ENCODE peak calls at places on chromosomes 5 and 9, in seven cellular contexts. R, U, C, J, M, B and Z are unnamed samples.

GRCh38 chr9:69195019-69195418 is 20.9 kb downstream of the TJP2 start:
- DNase-seq in R (no peak), U (no peak), C (no peak), J (no peak), M (no peak), B (no peak), Z (no peak)

GRCh38 chr5:14305045-14305444 is 161.9 kb downstream of the TRIO start:
- DNase-seq in R (no peak), U (peak), C (no peak), J (no peak), M (peak), B (peak), Z (no peak)

GRCh38 chr9:87792831-87793288 is 66.9 kb downstream of the CTSL start:
- DNase-seq in R (peak), U (peak), C (no peak), J (peak), M (peak), B (peak), Z (peak)

GRCh38 chr9:127788337-127789011 is 2.6 kb downstream of the CDK9 start:
- DNase-seq in R (no peak), U (no peak), C (no peak), J (no peak), M (peak), B (no peak), Z (no peak)

GRCh38 chr9:80867731-80868130 is 821.6 kb downstream of the TLE1 start:
- DNase-seq in R (no peak), U (peak), C (no peak), J (no peak), M (peak), B (peak), Z (no peak)

GRCh38 chr5:179370490-179371122 is 25.3 kb upstream of the ADAMTS2 start:
- DNase-seq in R (no peak), U (no peak), C (no peak), J (no peak), M (no peak), B (no peak), Z (no peak)

GRCh38 chr9:100595391-100596199 is 17.7 kb downstream of the CAVIN4 start:
- DNase-seq in R (peak), U (peak), C (no peak), J (no peak), M (peak), B (peak), Z (no peak)

GRCh38 chr9:16425572-16425971 is 444.9 kb downstream of the BNC2 start:
- DNase-seq in R (no peak), U (peak), C (no peak), J (no peak), M (peak), B (peak), Z (no peak)

GRCh38 chr5:14097998-14098471 is 45.1 kb upstream of the TRIO start:
- DNase-seq in R (no peak), U (peak), C (no peak), J (no peak), M (no peak), B (peak), Z (no peak)

GRCh38 chr5:6766558-6767191 is 53.4 kb downstream of the TENT4A start:
- DNase-seq in R (peak), U (peak), C (peak), J (peak), M (peak), B (peak), Z (peak)

GRCh38 chr5:96747718-96748117 is 60.0 kb downstream of the ERAP1 start:
- DNase-seq in R (no peak), U (no peak), C (no peak), J (no peak), M (no peak), B (no peak), Z (no peak)

GRCh38 chr5:132674671-132675506 is 1.1 kb downstream of the IL4 start:
- DNase-seq in R (peak), U (peak), C (no peak), J (no peak), M (peak), B (peak), Z (no peak)

GRCh38 chr9:35907732-35908483 is 1.4 kb upstream of the SPAAR start:
- DNase-seq in R (peak), U (peak), C (no peak), J (peak), M (peak), B (peak), Z (peak)

GRCh38 chr5:43674536-43674935 is 71.6 kb downstream of the NNT start:
- DNase-seq in R (no peak), U (peak), C (no peak), J (no peak), M (no peak), B (peak), Z (no peak)

GRCh38 chr9:137296214-137297059 is 5.6 kb downstream of the NRARP start:
- DNase-seq in R (no peak), U (peak), C (peak), J (no peak), M (peak), B (peak), Z (no peak)

GRCh38 chr9:138104251-138105122 is 226.9 kb downstream of the CACNA1B start:
- DNase-seq in R (no peak), U (no peak), C (no peak), J (no peak), M (no peak), B (no peak), Z (peak)

GRCh38 chr5:38925154-38925925 is 79.5 kb downstream of the OSMR start:
- DNase-seq in R (no peak), U (peak), C (no peak), J (no peak), M (no peak), B (peak), Z (no peak)

GRCh38 chr9:70554881-70555280 is 140.4 kb upstream of the KLF9 start:
- DNase-seq in R (no peak), U (no peak), C (no peak), J (no peak), M (no peak), B (no peak), Z (no peak)

GRCh38 chr5:150291388-150292385 is 2.1 kb upstream of the CAMK2A start:
- DNase-seq in R (no peak), U (peak), C (no peak), J (no peak), M (no peak), B (no peak), Z (no peak)

DNA sequence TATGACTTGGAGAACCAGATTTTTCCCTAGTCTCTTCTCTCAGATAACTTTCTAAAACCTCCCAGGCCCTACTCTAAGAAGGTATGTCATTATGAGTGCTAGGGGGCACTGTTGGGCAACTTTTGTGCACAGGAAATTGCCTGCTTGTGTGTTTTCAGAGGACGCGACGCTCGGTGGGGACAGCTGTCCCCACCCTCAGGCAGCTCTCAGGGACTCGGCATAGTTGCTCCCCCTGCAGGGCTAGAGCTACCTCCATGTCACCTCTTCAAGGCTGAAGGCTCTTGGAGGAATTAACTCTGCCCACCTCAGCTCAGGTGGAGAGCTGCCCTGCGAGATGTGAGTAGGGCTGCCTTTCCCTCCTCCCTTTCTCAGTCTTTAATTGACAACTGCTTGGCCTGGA is 10.2 kb upstream of the TIFAB start:
- DNase-seq in R (peak), U (peak), C (no peak), J (no peak), M (peak), B (peak), Z (no peak)
- TF ChIP-seq CTCF in R (peak), U (peak), C (no peak), J (peak), M (peak), B (peak), Z (peak)

DNA sequence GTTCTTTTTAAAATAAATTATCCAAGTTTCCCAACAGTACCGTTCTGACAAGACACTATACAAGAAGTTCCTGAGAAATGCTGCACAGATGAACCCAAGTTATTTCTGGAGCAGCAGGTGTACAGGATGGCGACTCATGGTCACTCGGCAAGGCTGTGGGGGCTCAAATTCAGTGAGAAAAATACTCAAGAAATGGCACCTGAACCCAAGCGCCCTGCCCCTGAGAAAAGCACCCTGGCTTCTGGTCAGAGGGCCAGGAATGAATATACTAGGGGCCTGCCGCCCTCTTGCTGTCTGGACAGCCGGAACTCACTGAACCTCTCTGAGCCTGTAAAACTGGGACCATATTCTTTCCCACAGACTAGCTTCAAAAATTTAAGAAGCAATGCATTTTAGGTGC is 1.6 kb downstream of the RAPGEF1 start:
- DNase-seq in R (no peak), U (no peak), C (no peak), J (no peak), M (no peak), B (no peak), Z (no peak)
- TF ChIP-seq CTCF in R (no peak), U (no peak), C (no peak), J (no peak), M (no peak), B (no peak), Z (no peak)

GRCh38 chr5:73436535-73437125 is 11.9 kb downstream of the FOXD1 start:
- DNase-seq in R (no peak), U (no peak), C (peak), J (no peak), M (no peak), B (no peak), Z (no peak)

GRCh38 chr5:73438048-73438896 is 10.3 kb downstream of the FOXD1 start:
- DNase-seq in R (no peak), U (no peak), C (no peak), J (no peak), M (no peak), B (no peak), Z (no peak)

GRCh38 chr5:73438897-73439470 is 9.6 kb downstream of the FOXD1 start:
- DNase-seq in R (no peak), U (no peak), C (no peak), J (no peak), M (no peak), B (no peak), Z (no peak)

GRCh38 chr5:73435640-73436534 is 12.7 kb downstream of the FOXD1 start:
- DNase-seq in R (no peak), U (no peak), C (peak), J (no peak), M (no peak), B (no peak), Z (no peak)

DNA sequence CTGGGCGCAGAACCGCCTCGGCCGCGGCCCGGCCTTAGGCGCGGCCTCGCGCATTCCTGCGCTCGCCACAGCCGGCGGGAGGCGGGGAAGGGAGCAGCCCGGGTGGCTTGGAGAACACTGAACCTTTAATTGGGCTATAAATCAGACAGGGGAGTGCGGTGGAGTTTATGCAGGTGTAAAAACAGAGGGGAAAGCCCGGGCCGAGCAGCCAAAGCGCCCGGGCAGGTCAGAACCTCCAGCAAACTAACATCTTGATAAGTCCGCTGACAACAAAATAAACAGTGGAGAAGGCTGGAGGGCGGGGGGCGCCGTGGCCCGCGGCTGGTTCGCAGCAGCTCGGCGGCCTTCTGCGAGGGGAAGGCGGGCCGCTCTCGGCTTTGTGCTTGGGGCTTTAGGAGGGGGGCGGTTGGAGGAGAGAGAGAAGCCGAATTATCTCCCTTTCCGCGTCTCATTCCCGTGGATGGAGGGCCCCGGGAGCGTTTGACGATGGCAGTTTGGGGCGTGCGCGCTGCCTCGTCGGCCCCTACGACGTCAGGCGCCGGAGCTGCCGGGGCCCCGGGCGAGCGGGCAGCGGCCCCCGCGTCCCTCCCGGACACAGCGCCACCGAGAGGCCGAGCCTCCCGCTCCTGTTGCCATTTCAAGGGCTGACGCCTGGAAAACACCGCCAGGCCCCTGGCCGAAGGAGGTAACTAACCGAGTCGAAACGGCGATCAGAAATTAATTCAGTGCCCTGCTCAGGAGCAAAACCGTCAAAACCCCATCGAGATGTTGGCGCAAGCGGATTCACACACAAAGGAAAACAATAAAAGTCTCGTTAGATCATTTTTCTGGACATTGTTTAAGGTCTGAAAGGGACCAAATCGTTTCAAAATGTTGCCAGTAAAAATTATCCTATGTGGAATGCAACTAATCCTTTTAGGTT is 11.2 kb downstream of the FOXD1 start:
- DNase-seq in R (peak), U (peak), C (peak), J (no peak), M (peak), B (peak), Z (peak)
- TF ChIP-seq CTCF in R (peak), U (peak), C (no peak), J (peak), M (peak), B (peak), Z (peak)

GRCh38 chr9:98118640-98119601 is at the start of gene TRIM14:
- DNase-seq in R (peak), U (peak), C (peak), J (peak), M (peak), B (peak), Z (no peak)

GRCh38 chr9:98120476-98120875 is 1.5 kb upstream of the TRIM14 start:
- DNase-seq in R (no peak), U (no peak), C (no peak), J (no peak), M (no peak), B (no peak), Z (no peak)

GRCh38 chr9:98124637-98125426 is 5.8 kb upstream of the TRIM14 start:
- DNase-seq in R (no peak), U (no peak), C (no peak), J (no peak), M (no peak), B (no peak), Z (no peak)

GRCh38 chr9:98117984-98118639 is 910 bp downstream of the TRIM14 start:
- DNase-seq in R (peak), U (peak), C (no peak), J (no peak), M (peak), B (no peak), Z (no peak)

GRCh38 chr9:98121096-98121495 is 2.1 kb upstream of the TRIM14 start:
- DNase-seq in R (no peak), U (no peak), C (no peak), J (no peak), M (peak), B (no peak), Z (no peak)
- TF ChIP-seq CTCF in R (no peak), U (no peak), C (no peak), J (no peak), M (peak), B (no peak), Z (no peak)

GRCh38 chr9:4030751-4031150 is 269.1 kb downstream of the GLIS3 start:
- DNase-seq in R (no peak), U (no peak), C (no peak), J (no peak), M (no peak), B (no peak), Z (no peak)
- TF ChIP-seq CTCF in R (no peak), U (no peak), C (no peak), J (no peak), M (no peak), B (no peak), Z (no peak)

GRCh38 chr5:141875795-141876627 is 2.2 kb downstream of the PCDH1 start:
- DNase-seq in R (no peak), U (no peak), C (peak), J (no peak), M (peak), B (no peak), Z (peak)
- TF ChIP-seq CTCF in R (no peak), U (no peak), C (no peak), J (no peak), M (no peak), B (no peak), Z (no peak)